ENCODE peak calls at places on chromosomes 1 and 21, in ten cellular contexts. C is suprapubic skin; J is fibroblast of pulmonary artery; T is CD8-positive, alpha-beta T cell; W is A549; V is brain microvascular endothelial cell; G is neural progenitor cell; D is cardiac fibroblast; E is pancreas; Q is colonic mucosa. S is an unnamed sample.

GRCh38 chr1:8133657-8134430 is 107.7 kb upstream of the ERRFI1 start:
- DNase-seq in C (peak), J (peak), T (no peak), W (no peak), V (peak), G (no peak), D (peak), E (no peak), Q (peak), S (peak)

GRCh38 chr1:77412069-77412793 is 130.4 kb downstream of the AK5 start:
- DNase-seq in C (no peak), J (peak), T (no peak), W (peak), V (no peak), G (no peak), D (peak), E (no peak), Q (no peak), S (peak)

GRCh38 chr1:204307334-204307883 is 52.3 kb downstream of the PLEKHA6 start:
- DNase-seq in C (no peak), J (peak), T (no peak), W (no peak), V (no peak), G (peak), D (peak), E (no peak), Q (no peak), S (no peak)

GRCh38 chr1:38777464-38777957 is 82.1 kb downstream of the RRAGC start:
- DNase-seq in C (no peak), J (no peak), T (no peak), W (no peak), V (no peak), G (no peak), D (no peak), E (no peak), Q (no peak), S (no peak)

GRCh38 chr21:23968722-23969647 is 1638.3 kb downstream of the MRPL39 start:
- DNase-seq in C (no peak), J (peak), T (peak), W (no peak), V (peak), G (peak), D (peak), E (no peak), Q (peak), S (peak)

GRCh38 chr1:111604931-111605330 is 14.7 kb upstream of the RAP1A start:
- DNase-seq in C (no peak), J (peak), T (no peak), W (no peak), V (no peak), G (no peak), D (peak), E (no peak), Q (no peak), S (peak)

GRCh38 chr1:99503276-99503747 is 142.6 kb upstream of the PALMD start:
- DNase-seq in C (peak), J (peak), T (no peak), W (no peak), V (peak), G (no peak), D (peak), E (no peak), Q (no peak), S (peak)

GRCh38 chr1:110619412-110620249 is 13.5 kb upstream of the KCNA2 start:
- DNase-seq in C (peak), J (peak), T (peak), W (peak), V (peak), G (peak), D (peak), E (peak), Q (peak), S (peak)

GRCh38 chr1:23574265-23574754 is 15.0 kb upstream of the ID3 start:
- DNase-seq in C (no peak), J (no peak), T (no peak), W (no peak), V (no peak), G (no peak), D (no peak), E (no peak), Q (no peak), S (no peak)

GRCh38 chr1:153768316-153769126 is 6.7 kb upstream of the SLC27A3 start:
- DNase-seq in C (no peak), J (no peak), T (no peak), W (no peak), V (no peak), G (no peak), D (no peak), E (peak), Q (peak), S (no peak)

GRCh38 chr1:157105298-157105987 is 5.8 kb upstream of the ETV3L start:
- DNase-seq in C (peak), J (no peak), T (no peak), W (no peak), V (no peak), G (no peak), D (no peak), E (no peak), Q (no peak), S (no peak)

GRCh38 chr1:94792876-94793605 is 27.1 kb upstream of the SLC44A3 start:
- DNase-seq in C (no peak), J (peak), T (no peak), W (no peak), V (peak), G (no peak), D (peak), E (no peak), Q (no peak), S (peak)

GRCh38 chr21:46207006-46207919 is 21.3 kb downstream of the LSS start:
- DNase-seq in C (peak), J (no peak), T (no peak), W (no peak), V (no peak), G (no peak), D (no peak), E (no peak), Q (no peak), S (no peak)

DNA sequence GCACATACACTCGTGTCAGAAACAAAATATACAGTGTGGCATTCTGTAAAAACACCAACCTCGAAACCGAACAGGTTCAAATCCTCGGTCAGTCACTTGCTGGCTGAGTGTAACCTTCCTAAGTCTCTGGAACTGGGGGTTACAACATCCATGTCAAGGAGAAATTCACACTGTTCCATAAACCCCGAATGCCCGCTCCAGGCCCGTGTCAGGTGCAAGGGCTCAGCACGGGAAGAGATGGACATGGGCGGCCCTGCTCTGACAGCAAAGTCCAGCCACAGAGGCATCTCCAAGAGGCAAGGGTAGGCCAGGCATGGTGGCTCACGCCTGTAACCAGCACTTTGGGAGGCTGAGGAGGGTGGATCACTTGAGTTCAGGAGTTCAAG is 79.5 kb downstream of the SLC66A1 start:
- DNase-seq in C (no peak), J (no peak), T (no peak), W (no peak), V (no peak), G (no peak), D (no peak), E (no peak), Q (no peak), S (no peak)
- H3K4me3 ChIP-seq in C (peak), J (no peak), T (peak), W (no peak), V (no peak), G (no peak), D (no peak), E (no peak), Q (no peak), S (no peak)

DNA sequence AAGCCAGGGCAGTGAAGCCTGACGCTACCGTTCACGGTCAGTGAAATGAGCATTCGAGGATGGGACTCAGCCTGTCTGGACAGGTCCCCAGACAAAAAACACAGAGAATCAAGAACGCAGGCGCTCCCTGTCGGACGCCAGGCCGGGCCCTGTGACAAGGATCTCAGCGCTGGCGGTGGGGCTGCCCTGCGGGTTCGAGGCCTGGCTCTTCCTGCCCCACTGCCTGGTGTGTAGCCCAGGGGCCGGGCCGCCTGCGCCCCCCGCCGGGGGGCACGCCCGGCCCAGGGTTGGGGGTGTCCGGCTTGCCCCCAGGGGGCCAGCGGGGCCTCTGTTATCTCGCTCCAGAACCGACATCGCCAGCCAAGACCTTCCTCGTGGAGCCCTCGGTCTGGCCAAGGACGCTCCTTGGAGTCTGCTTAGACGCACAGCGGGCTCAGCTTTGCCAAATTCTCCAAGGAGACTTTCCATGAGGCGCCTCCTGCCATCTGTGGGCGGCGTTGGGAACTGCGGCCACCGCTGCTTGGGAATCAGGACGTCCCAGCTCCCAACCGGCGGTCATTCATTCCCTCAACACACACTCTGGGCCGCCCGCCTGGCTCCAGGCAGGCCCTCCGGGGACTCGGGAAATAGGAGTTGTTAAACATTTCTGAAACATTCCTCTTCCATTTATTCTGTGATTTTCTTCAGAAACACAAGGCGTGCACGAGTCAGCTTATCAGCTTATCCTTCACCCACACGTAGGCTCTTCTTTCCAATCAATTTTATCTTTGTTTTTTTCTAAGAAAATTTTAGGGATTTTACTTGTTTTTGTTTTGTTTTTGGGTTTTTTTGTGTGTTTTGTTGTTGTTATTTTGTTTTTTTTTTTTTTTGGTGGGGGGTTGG is 11.3 kb upstream of the RIPK4 start:
- DNase-seq in C (peak), J (peak), T (no peak), W (no peak), V (peak), G (peak), D (peak), E (peak), Q (peak), S (peak)
- TF ChIP-seq CTCF in C (peak), J (peak), T (peak), W (peak), V (peak), G (peak), D (peak), E (peak), Q (peak), S (peak)

GRCh38 chr1:196654271-196654670 is 2.4 kb downstream of the CFH start:
- DNase-seq in C (no peak), J (no peak), T (no peak), W (no peak), V (no peak), G (no peak), D (no peak), E (no peak), Q (no peak), S (no peak)

GRCh38 chr1:196659471-196659870 is 7.6 kb downstream of the CFH start:
- DNase-seq in C (no peak), J (no peak), T (no peak), W (no peak), V (no peak), G (no peak), D (no peak), E (no peak), Q (no peak), S (no peak)

GRCh38 chr1:196651637-196652215 is at the start of gene CFH:
- DNase-seq in C (no peak), J (peak), T (no peak), W (no peak), V (peak), G (no peak), D (peak), E (no peak), Q (no peak), S (peak)

GRCh38 chr1:196655037-196655436 is 3.2 kb downstream of the CFH start:
- DNase-seq in C (no peak), J (no peak), T (no peak), W (no peak), V (no peak), G (no peak), D (no peak), E (no peak), Q (no peak), S (no peak)

GRCh38 chr1:196655494-196655893 is 3.7 kb downstream of the CFH start:
- DNase-seq in C (no peak), J (no peak), T (no peak), W (no peak), V (no peak), G (no peak), D (no peak), E (no peak), Q (no peak), S (no peak)
- H3K4me3 ChIP-seq in C (peak), J (peak), T (no peak), W (no peak), V (no peak), G (no peak), D (no peak), E (no peak), Q (no peak), S (no peak)

GRCh38 chr1:229258031-229258850 is 12.7 kb upstream of the RAB4A start:
- DNase-seq in C (no peak), J (peak), T (peak), W (peak), V (peak), G (peak), D (peak), E (no peak), Q (peak), S (peak)

GRCh38 chr1:229253170-229253974 is 17.5 kb upstream of the RAB4A start:
- DNase-seq in C (no peak), J (no peak), T (no peak), W (no peak), V (no peak), G (peak), D (peak), E (no peak), Q (no peak), S (peak)

GRCh38 chr1:229252228-229252984 is 18.5 kb upstream of the RAB4A start:
- DNase-seq in C (no peak), J (no peak), T (no peak), W (no peak), V (no peak), G (no peak), D (no peak), E (no peak), Q (no peak), S (no peak)

GRCh38 chr1:229258851-229259110 is 12.1 kb upstream of the RAB4A start:
- DNase-seq in C (no peak), J (no peak), T (no peak), W (no peak), V (no peak), G (no peak), D (peak), E (no peak), Q (no peak), S (no peak)

GRCh38 chr1:229254910-229255541 is 15.9 kb upstream of the RAB4A start:
- DNase-seq in C (no peak), J (peak), T (no peak), W (no peak), V (no peak), G (peak), D (peak), E (no peak), Q (no peak), S (no peak)
- TF ChIP-seq CTCF in C (no peak), J (peak), T (no peak), W (peak), V (peak), G (peak), D (peak), E (no peak), Q (no peak), S (peak)

GRCh38 chr1:212256404-212256803 is 28.8 kb upstream of the PPP2R5A start:
- DNase-seq in C (no peak), J (no peak), T (peak), W (no peak), V (no peak), G (no peak), D (no peak), E (no peak), Q (no peak), S (no peak)
- H3K4me3 ChIP-seq in C (no peak), J (no peak), T (no peak), W (no peak), V (no peak), G (no peak), D (no peak), E (no peak), Q (no peak), S (no peak)

GRCh38 chr1:17059391-17060128 is 5.7 kb upstream of the SDHB start:
- DNase-seq in C (no peak), J (peak), T (no peak), W (peak), V (peak), G (peak), D (peak), E (peak), Q (peak), S (peak)
- TF ChIP-seq CTCF in C (peak), J (peak), T (no peak), W (peak), V (peak), G (peak), D (peak), E (peak), Q (peak), S (peak)